ENCODE peak calls at places on chromosome 10, in four cellular contexts. R, V, U and N are unnamed samples.

GRCh38 chr10:88254091-88254490 is 329.0 kb downstream of the RNLS start:
- DNase-seq in R (no peak), V (peak; percentile 84), U (no peak), N (no peak)

GRCh38 chr10:114541081-114541833 is 116.8 kb downstream of the ABLIM1 start:
- DNase-seq in V (peak; percentile 100), U (no peak), R (no peak), N (no peak)

GRCh38 chr10:74118794-74119193 is 31.8 kb downstream of the AP3M1 start:
- DNase-seq in V (no peak), U (no peak), R (no peak), N (no peak)

GRCh38 chr10:69864321-69864720 is 62.6 kb downstream of the COL13A1 start:
- DNase-seq in V (peak; percentile 70), U (no peak), R (no peak), N (no peak)

GRCh38 chr10:123585477-123586445 is 80.4 kb upstream of the GPR26 start:
- DNase-seq in R (no peak), V (no peak), U (no peak), N (peak; percentile 67)

GRCh38 chr10:1110674-1111119 is 54.5 kb downstream of the WDR37 start:
- DNase-seq in U (no peak), V (no peak), R (no peak), N (peak; percentile 53)

GRCh38 chr10:34319197-34319846 is 495.8 kb downstream of the PARD3 start:
- DNase-seq in U (peak; percentile 9), R (no peak), V (peak; percentile 99), N (no peak)

GRCh38 chr10:59623100-59623822 is 86.4 kb downstream of the SLC16A9 start:
- DNase-seq in V (no peak), U (no peak), R (no peak), N (no peak)

GRCh38 chr10:74913321-74913980 is 87.1 kb downstream of the KAT6B start:
- DNase-seq in U (no peak), V (no peak), R (no peak), N (no peak)

GRCh38 chr10:61750943-61751471 is 88.3 kb downstream of the CABCOCO1 start:
- DNase-seq in U (peak; percentile 20), V (peak; percentile 61), R (peak; percentile 68), N (peak; percentile 92)

GRCh38 chr10:6310977-6311376 is 108.2 kb downstream of the PFKFB3 start:
- DNase-seq in V (no peak), R (no peak), U (no peak), N (no peak)

GRCh38 chr10:98469532-98469931 is 22.8 kb upstream of the HPS1 start:
- DNase-seq in V (peak; percentile 4), R (no peak), U (no peak), N (no peak)

GRCh38 chr10:29650552-29650944 is 15.8 kb upstream of the SVIL start:
- DNase-seq in R (no peak), U (no peak), V (no peak), N (no peak)

GRCh38 chr10:83585686-83586085 is 553.6 kb upstream of the GHITM start:
- DNase-seq in R (no peak), V (no peak), U (no peak), N (no peak)

GRCh38 chr10:102645388-102645740 is 1.1 kb downstream of the TRIM8 start:
- DNase-seq in R (no peak), U (peak; percentile 57), V (peak; percentile 85), N (peak; percentile 77)

GRCh38 chr10:49600046-49600445 is 10.1 kb upstream of the SLC18A3 start:
- DNase-seq in R (no peak), U (no peak), V (no peak), N (no peak)

GRCh38 chr10:117929321-117930067 is 117.2 kb downstream of the RAB11FIP2 start:
- DNase-seq in V (no peak), U (no peak), R (peak; percentile 43), N (peak; percentile 63)

GRCh38 chr10:32481606-32482005 is 35.7 kb downstream of the CCDC7 start:
- DNase-seq in U (no peak), V (no peak), R (no peak), N (no peak)

GRCh38 chr10:126250527-126251310 is 137.6 kb downstream of the ADAM12 start:
- DNase-seq in V (peak; percentile 57), R (no peak), U (no peak), N (no peak)

GRCh38 chr10:48249004-48249762 is 25.3 kb downstream of the FRMPD2 start:
- DNase-seq in V (no peak), U (no peak), R (no peak), N (peak; percentile 30)

GRCh38 chr10:114550756-114551290 is 107.3 kb downstream of the ABLIM1 start:
- DNase-seq in U (no peak), V (peak; percentile 66), R (peak; percentile 57), N (no peak)

GRCh38 chr10:61973923-61974322 is 72.4 kb downstream of the ARID5B start:
- DNase-seq in R (no peak), V (peak; percentile 10), U (no peak), N (no peak)

GRCh38 chr10:127872871-127873600 is 19.7 kb downstream of the CLRN3 start:
- DNase-seq in V (peak; percentile 4), U (no peak), R (no peak), N (no peak)

GRCh38 chr10:104345941-104346340 is 7.7 kb upstream of the ITPRIP start:
- DNase-seq in U (no peak), R (no peak), V (no peak), N (no peak)

GRCh38 chr10:66586073-66586472 is 339.8 kb upstream of the LRRTM3 start:
- DNase-seq in V (peak; percentile 68), U (no peak), R (peak; percentile 62), N (peak; percentile 77)

GRCh38 chr10:61170594-61170993 is 226.6 kb upstream of the RHOBTB1 start:
- DNase-seq in V (no peak), R (no peak), U (no peak), N (no peak)

GRCh38 chr10:88082806-88083596 is 219.6 kb downstream of the PTEN start:
- DNase-seq in V (no peak), U (peak; percentile 31), R (no peak), N (no peak)

GRCh38 chr10:31927597-31928530 is 767 bp downstream of the ARHGAP12 start:
- DNase-seq in R (peak; percentile 85), U (peak; percentile 84), V (peak; percentile 54), N (peak; percentile 88)

GRCh38 chr10:48470893-48471805 is 133.7 kb downstream of the ARHGAP22 start:
- DNase-seq in R (no peak), U (no peak), V (peak; percentile 45), N (peak; percentile 59)

GRCh38 chr10:71496927-71497801 is 100.4 kb downstream of the CDH23 start:
- DNase-seq in V (no peak), R (no peak), U (peak; percentile 43), N (no peak)

DNA sequence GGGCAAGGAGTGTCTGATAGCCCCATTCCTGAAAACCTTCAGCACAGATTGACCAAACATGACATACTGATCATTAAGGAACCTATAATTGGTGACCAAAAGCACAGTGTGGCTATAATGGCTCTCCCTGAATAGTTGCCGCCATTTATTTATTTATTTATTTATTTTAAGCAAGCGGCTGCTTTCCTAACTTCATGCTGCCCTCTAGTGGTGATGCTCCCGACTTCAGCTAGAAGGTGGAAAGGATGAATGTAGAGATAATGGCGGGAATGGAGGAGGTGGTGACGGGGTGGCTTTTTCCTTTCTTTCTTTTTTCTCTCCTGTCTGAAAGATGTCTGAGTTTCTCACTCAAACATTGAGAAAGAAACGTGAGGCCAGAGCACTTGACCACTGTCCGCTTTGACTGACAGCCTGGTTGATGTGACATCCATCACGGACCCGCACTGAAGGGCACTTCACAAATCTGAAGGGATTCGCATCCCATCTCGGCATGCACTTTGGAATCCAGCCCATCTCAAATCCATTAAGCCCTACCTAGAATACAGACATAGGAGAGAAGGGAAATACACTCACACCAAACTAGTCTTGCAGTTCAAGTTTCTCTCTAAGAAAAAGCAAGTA is 1090.1 kb downstream of the KCNMA1 start:
- DNase-seq in R (peak; percentile 89), U (peak; percentile 60), V (peak; percentile 87), N (peak; percentile 92)
- H3K9ac ChIP-seq in R (no peak overlapping the region), U (no peak overlapping the region), V (no peak overlapping the region), N (no peak overlapping the region)

DNA sequence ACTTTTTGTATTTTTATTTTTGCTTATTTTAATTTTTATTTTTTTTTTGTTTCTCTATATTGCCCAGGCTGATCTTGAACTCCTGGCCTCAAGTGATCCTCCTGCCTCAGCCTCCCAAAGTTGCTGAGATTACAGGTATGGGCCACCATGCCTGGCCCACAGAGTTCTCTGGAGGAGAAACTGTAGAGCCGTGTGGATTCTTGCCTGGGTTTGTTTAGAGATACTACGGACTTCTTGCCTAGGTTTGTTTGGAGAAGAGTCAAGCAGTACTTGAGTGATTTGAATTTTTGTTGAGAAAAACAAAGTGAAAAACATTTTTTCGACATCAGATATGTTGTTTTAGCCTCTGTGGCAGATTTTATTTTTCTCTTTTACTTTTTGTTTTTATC is 99.0 kb downstream of the CAMK1D start:
- DNase-seq in U (no peak), R (no peak), V (no peak), N (no peak)
- H3K9ac ChIP-seq in U (no peak overlapping the region), R (no peak overlapping the region), V (no peak overlapping the region), N (no peak overlapping the region)

GRCh38 chr10:110502851-110503301 is 5.2 kb downstream of the DUSP5 start:
- DNase-seq in V (peak; percentile 91), R (no peak), U (no peak), N (no peak)

GRCh38 chr10:110499796-110500514 is 2.2 kb downstream of the DUSP5 start:
- DNase-seq in R (no peak), V (peak; percentile 62), U (no peak), N (no peak)

GRCh38 chr10:110502072-110502845 is 4.6 kb downstream of the DUSP5 start:
- DNase-seq in U (no peak), R (no peak), V (no peak), N (no peak)

GRCh38 chr10:110500515-110500905 is 2.8 kb downstream of the DUSP5 start:
- DNase-seq in U (no peak), R (no peak), V (peak; percentile 78), N (no peak)

DNA sequence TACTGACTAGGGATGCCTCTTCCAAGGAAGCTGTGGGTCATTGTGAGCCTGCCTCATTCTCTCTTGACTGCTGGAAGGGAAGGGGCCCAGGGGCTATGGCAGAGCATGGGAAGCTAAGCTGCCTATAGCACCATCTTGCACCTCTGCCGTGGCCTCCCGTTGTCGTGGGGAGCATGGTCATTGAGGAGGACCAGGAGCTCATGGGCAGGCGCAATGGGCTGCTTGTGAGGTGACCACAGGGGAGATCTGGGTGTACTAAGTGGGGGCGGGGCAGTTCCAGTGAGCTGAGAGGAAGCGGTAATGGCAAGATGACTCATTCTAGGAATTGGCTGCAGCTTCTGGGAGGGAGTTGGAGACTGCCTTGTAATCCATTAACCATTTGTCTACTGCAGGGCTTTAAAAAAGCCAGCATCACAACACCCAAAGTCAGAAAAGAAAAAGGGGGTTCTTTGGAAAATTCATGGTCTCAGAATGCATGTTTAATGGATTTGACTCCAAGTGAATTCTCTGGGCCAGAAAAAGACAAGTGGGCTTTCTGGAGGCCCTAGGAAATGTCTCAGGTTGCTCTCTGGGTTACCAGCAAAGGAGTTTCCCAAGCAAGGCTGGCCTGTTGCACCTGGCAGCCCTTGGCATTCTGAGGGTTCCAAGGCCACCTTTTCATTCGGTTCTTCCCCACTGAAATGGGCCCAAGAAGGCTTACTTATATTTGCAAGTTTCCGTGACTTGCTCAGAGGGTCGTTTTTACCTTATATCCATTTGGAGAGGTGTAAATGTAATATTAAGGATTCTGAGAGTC is 3.6 kb downstream of the DUSP5 start:
- DNase-seq in U (peak; percentile 45), R (peak; percentile 56), V (peak; percentile 96), N (peak; percentile 94)
- H3K9ac ChIP-seq in U (peak overlapping the region; percentile 96), R (no peak overlapping the region), V (peak overlapping the region; percentile 51), N (peak overlapping the region; percentile 17)

DNA sequence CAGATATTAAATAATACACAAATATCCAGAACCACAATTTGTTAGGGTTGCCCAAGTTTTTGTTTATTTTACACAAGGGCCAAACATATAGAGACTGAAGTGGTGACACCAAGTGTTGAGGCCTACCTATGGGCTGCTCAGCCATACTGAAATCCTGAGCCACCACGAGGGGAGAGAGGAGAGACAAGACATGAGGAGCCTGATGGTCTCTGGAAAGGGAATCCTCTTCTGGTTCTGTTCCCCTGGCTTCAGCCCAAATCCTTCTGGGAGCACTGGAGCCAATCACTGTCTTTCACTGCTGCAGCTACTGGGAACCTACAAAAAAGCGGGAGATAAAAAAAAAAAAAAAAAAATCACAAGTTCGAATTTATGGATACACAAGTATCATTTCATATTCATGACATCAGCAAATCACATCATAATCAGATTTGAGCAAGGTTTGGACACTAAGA is 1.9 kb downstream of the SKIDA1 start:
- DNase-seq in V (peak; percentile 78), U (no peak), R (peak; percentile 63), N (peak; percentile 72)
- H3K9ac ChIP-seq in V (no peak overlapping the region), U (peak overlapping the region; percentile 94), R (no peak overlapping the region), N (peak overlapping the region; percentile 95)